ENCODE peak calls at places on chromosomes 11 and 22, in seven cellular contexts. M is activated CD4-positive, alpha-beta T cell treated with anti-CD3 and anti-CD28 coated beads, Interleukin-2, amount 50 U/mL, for 48 hours; T is cardiac muscle cell; G is lung; P is ACHN; N is NCI-H510A; C is COR-L47. F is an unnamed sample.

GRCh38 chr11:72738199-72739141 is 13.7 kb downstream of the ARAP1 start:
- DNase-seq in M (no peak), T (no peak), G (peak), P (no peak), N (no peak), C (no peak), F (no peak)

GRCh38 chr11:116282481-116282880 is 490.3 kb downstream of the BUD13 start:
- DNase-seq in M (no peak), T (no peak), G (no peak), P (no peak), N (no peak), C (no peak), F (no peak)

GRCh38 chr11:6941970-6942369 is 15.7 kb downstream of the ZNF215 start:
- DNase-seq in M (no peak), T (no peak), G (no peak), P (no peak), N (no peak), C (no peak), F (no peak)

GRCh38 chr11:86559311-86559945 is 113.0 kb downstream of the ME3 start:
- DNase-seq in M (no peak), T (peak), G (no peak), P (no peak), N (no peak), C (no peak), F (no peak)

GRCh38 chr11:61911124-61911700 is 6.2 kb downstream of the RAB3IL1 start:
- DNase-seq in M (no peak), T (no peak), G (no peak), P (no peak), N (no peak), C (no peak), F (no peak)

GRCh38 chr22:26679003-26679629 is 21.7 kb downstream of the MIAT start:
- DNase-seq in M (peak), T (peak), G (peak), P (peak), N (no peak), C (peak), F (peak)

GRCh38 chr11:19311306-19312030 is 70.7 kb upstream of the E2F8 start:
- DNase-seq in M (peak), T (peak), G (peak), P (peak), N (no peak), C (peak), F (no peak)

GRCh38 chr11:13667795-13668101 is 720 bp upstream of the FAR1 start:
- DNase-seq in M (no peak), T (no peak), G (no peak), P (no peak), N (no peak), C (no peak), F (no peak)

GRCh38 chr11:70397336-70397982 is 870 bp upstream of the CTTN start:
- DNase-seq in M (no peak), T (peak), G (no peak), P (no peak), N (no peak), C (no peak), F (no peak)

GRCh38 chr22:48717076-48717810 is 1110.4 kb downstream of the BRD1 start:
- DNase-seq in M (no peak), T (no peak), G (no peak), P (no peak), N (no peak), C (no peak), F (no peak)

GRCh38 chr11:15062631-15063030 is 10.8 kb upstream of the CALCB start:
- DNase-seq in M (no peak), T (no peak), G (no peak), P (no peak), N (no peak), C (no peak), F (no peak)

GRCh38 chr11:66242085-66242765 is 26.2 kb upstream of the RAB1B start:
- DNase-seq in M (no peak), T (no peak), G (no peak), P (no peak), N (no peak), C (no peak), F (no peak)

GRCh38 chr22:22748297-22748743 is 103.9 kb downstream of the GGTLC2 start:
- DNase-seq in M (peak), T (peak), G (peak), P (peak), N (no peak), C (no peak), F (no peak)

GRCh38 chr22:41334951-41335635 is 33.8 kb downstream of the ZC3H7B start:
- DNase-seq in M (no peak), T (no peak), G (no peak), P (no peak), N (no peak), C (no peak), F (no peak)

GRCh38 chr22:37273126-37273845 is 9.0 kb upstream of the CYTH4 start:
- DNase-seq in M (peak), T (peak), G (no peak), P (peak), N (no peak), C (no peak), F (no peak)

GRCh38 chr11:112719736-112720525 is 241.3 kb upstream of the NCAM1 start:
- DNase-seq in M (no peak), T (no peak), G (no peak), P (no peak), N (no peak), C (no peak), F (no peak)